ENCODE peak calls at places on chromosomes 13 and 19, in seven cellular contexts. M is GM23248, H is cardiac muscle cell, E is Peyer's patch, R is PC-3, V is left ventricle myocardium inferior, G is heart right ventricle. U is an unnamed sample. For H3K9me3, the result is how much of the 10 kb centered on the place peaks cover.

GRCh38 chr13:76799696-76800095 is 86.5 kb downstream of the KCTD12 start:
- DNase-seq in H (peak), G (no peak), V (no peak), M (peak), E (no peak), R (peak), U (no peak)

GRCh38 chr13:113060557-113061270 is 44.9 kb upstream of the F7 start:
- DNase-seq in R (no peak), V (peak), E (no peak), M (no peak), H (no peak), G (no peak), U (no peak)

GRCh38 chr19:4338441-4339350 is at the start of gene STAP2:
- DNase-seq in V (no peak), R (peak), H (peak), E (peak), M (no peak), G (no peak), U (no peak)

GRCh38 chr19:12052571-12053169 is at the start of gene ZNF878:
- DNase-seq in H (peak), M (peak), E (peak), G (peak), V (peak), R (peak), U (peak)

GRCh38 chr19:47447470-47448359 is 24.0 kb downstream of the SLC8A2 start:
- DNase-seq in R (peak), V (peak), H (peak), M (peak), G (no peak), E (peak), U (peak)

GRCh38 chr13:58032676-58033440 is 401.3 kb downstream of the PCDH17 start:
- DNase-seq in R (no peak), E (no peak), V (no peak), H (no peak), M (no peak), G (no peak), U (no peak)

GRCh38 chr19:48683349-48683748 is 10.5 kb upstream of the NTN5 start:
- DNase-seq in M (peak), G (peak), R (no peak), H (peak), V (peak), E (no peak), U (no peak)

GRCh38 chr13:41588899-41589298 is 131.5 kb downstream of the RGCC start:
- DNase-seq in V (no peak), E (no peak), M (peak), H (peak), R (peak), G (no peak), U (no peak)

GRCh38 chr19:39671739-39672363 is 16.1 kb downstream of the LGALS16 start:
- DNase-seq in E (no peak), R (peak), V (no peak), H (peak), M (peak), G (peak), U (no peak)

GRCh38 chr19:347946-348861 is 3.6 kb upstream of the MIER2 start:
- DNase-seq in G (no peak), R (peak), H (no peak), V (no peak), M (peak), E (no peak), U (no peak)

GRCh38 chr13:51361111-51361510 is 21.6 kb downstream of the SERPINE3 start:
- DNase-seq in E (no peak), R (no peak), M (no peak), H (no peak), G (no peak), V (no peak), U (no peak)

GRCh38 chr13:50365683-50366391 is 350.6 kb downstream of the KCNRG start:
- DNase-seq in H (no peak), V (no peak), G (no peak), E (no peak), M (no peak), R (peak), U (no peak)

GRCh38 chr13:49300716-49301589 is 53.2 kb downstream of the CDADC1 start:
- DNase-seq in G (peak), M (peak), E (peak), H (peak), R (peak), V (no peak), U (peak)

GRCh38 chr19:40786060-40787037 is 8.3 kb downstream of the RAB4B start:
- DNase-seq in R (no peak), V (no peak), M (no peak), H (no peak), E (no peak), G (no peak), U (no peak)

GRCh38 chr19:45211751-45212381 is 33.3 kb downstream of the BLOC1S3 start:
- DNase-seq in V (peak), G (peak), R (no peak), M (no peak), E (no peak), H (peak), U (no peak)

GRCh38 chr13:99275093-99275469 is 16.9 kb upstream of the GPR18 start:
- DNase-seq in G (no peak), H (peak), V (no peak), E (no peak), M (peak), R (peak), U (no peak)

GRCh38 chr19:6164906-6165531 is 29.6 kb downstream of the ACSBG2 start:
- DNase-seq in R (peak), G (no peak), V (no peak), M (peak), H (no peak), E (no peak), U (no peak)

GRCh38 chr13:85503797-85504196 is 295.4 kb downstream of the SLITRK6 start:
- DNase-seq in E (no peak), G (no peak), H (peak), R (peak), V (no peak), M (no peak), U (no peak)

GRCh38 chr19:3656073-3656746 is 29.6 kb upstream of the CACTIN start:
- DNase-seq in V (no peak), H (peak), G (no peak), E (no peak), R (peak), M (peak), U (no peak)

GRCh38 chr13:30718661-30719520 is 16.5 kb upstream of the ALOX5AP start:
- DNase-seq in G (no peak), M (peak), V (no peak), H (peak), R (peak), E (no peak), U (no peak)

GRCh38 chr13:85148009-85148408 is 651.2 kb downstream of the SLITRK6 start:
- DNase-seq in R (no peak), V (no peak), M (no peak), G (no peak), E (no peak), H (peak), U (no peak)

GRCh38 chr19:28303502-28303901 is 909.4 kb downstream of the UQCRFS1 start:
- DNase-seq in M (no peak), V (no peak), H (no peak), E (no peak), R (no peak), G (no peak), U (no peak)

GRCh38 chr13:109426690-109426990 is 359.7 kb downstream of the IRS2 start:
- DNase-seq in G (no peak), E (no peak), V (no peak), R (no peak), H (peak), M (no peak), U (no peak)

GRCh38 chr13:48500652-48501197 is 32.2 kb downstream of the RCBTB2 start:
- DNase-seq in V (no peak), M (peak), H (peak), E (no peak), G (no peak), R (peak), U (no peak)

GRCh38 chr19:31749231-31749630 is 400.0 kb upstream of the TSHZ3 start:
- DNase-seq in V (no peak), E (no peak), G (no peak), M (no peak), H (no peak), R (no peak), U (no peak)

GRCh38 chr13:46211521-46212351 is at the start of gene LRRC63:
- DNase-seq in G (peak), E (peak), V (peak), H (peak), R (peak), M (peak), U (peak)

GRCh38 chr13:46211116-46211515 is 612 bp upstream of the LRRC63 start:
- DNase-seq in M (no peak), G (no peak), H (peak), R (peak), E (no peak), V (no peak), U (peak)

GRCh38 chr13:46213242-46213641 is 1.5 kb downstream of the LRRC63 start:
- DNase-seq in E (no peak), H (no peak), R (peak), V (no peak), G (no peak), M (no peak), U (no peak)

GRCh38 chr13:46207828-46208227 is 3.9 kb upstream of the LRRC63 start:
- DNase-seq in E (no peak), H (no peak), R (no peak), M (no peak), V (no peak), G (no peak), U (no peak)

GRCh38 chr13:46210362-46211083 is 1.2 kb upstream of the LRRC63 start:
- DNase-seq in E (no peak), R (peak), M (no peak), H (no peak), G (no peak), V (no peak), U (no peak)
- H3K9me3 ChIP-seq in E (under half), R (under half), M (under half), H (under half), G (under half), V (under half), U (under half)

DNA sequence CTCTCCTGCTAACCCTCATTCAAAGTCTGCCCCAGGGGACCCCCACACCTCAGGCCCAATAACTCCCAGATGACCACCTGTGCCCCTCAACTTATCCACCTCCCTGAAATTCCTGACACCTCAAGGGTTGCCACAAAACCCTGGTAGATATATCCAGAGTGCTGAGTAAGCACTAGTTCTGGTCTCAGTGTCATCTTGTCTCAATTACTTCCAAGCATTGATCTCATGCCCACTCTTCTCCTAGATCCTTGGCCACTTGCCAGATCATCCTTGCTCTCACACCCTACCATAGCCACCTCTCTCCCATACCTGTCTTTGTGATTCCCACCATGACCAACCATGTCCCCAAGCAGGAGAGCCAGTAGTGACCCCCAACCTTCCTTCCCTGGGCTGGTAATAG is 2.0 kb downstream of the ZNF416 start:
- DNase-seq in M (no peak), G (no peak), V (no peak), E (no peak), H (no peak), R (no peak), U (no peak)
- H3K9me3 ChIP-seq in M (under half), G (under half), V (half or more), E (under half), H (under half), R (half or more), U (under half)

GRCh38 chr19:58154287-58154678 is 3.7 kb upstream of the ZNF329 start:
- DNase-seq in G (peak), H (peak), M (peak), R (no peak), E (no peak), V (peak), U (no peak)
- H3K9me3 ChIP-seq in G (under half), H (under half), M (under half), R (under half), E (under half), V (under half), U (under half)

GRCh38 chr19:57870225-57870624 is 18.6 kb downstream of the ZNF814 start:
- DNase-seq in M (no peak), R (no peak), H (no peak), V (no peak), G (no peak), E (no peak), U (no peak)

GRCh38 chr19:57867868-57868492 is 18.3 kb downstream of the ZNF587 start:
- DNase-seq in M (no peak), R (no peak), H (no peak), V (no peak), E (no peak), G (no peak), U (no peak)

DNA sequence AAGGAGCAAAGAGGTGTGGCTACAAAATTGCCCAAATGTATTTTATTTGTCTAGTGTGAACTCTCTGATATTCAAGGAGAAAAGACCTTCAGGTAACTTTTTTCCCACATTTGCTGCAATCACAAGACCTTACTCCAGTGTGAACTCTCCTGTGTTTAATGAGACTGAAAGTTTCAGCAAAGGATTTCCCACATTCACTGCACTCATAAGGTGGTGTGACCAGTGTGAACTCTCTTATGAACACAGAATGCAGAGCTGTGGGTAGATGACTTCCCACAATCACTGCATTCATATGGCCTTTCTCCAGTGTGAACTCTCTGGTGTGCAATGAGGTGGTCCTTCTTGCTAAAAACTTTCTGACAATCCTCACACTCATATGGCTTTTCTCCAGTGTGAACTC is 16.4 kb downstream of the ZNF814 start:
- DNase-seq in M (peak), E (no peak), V (no peak), G (no peak), H (no peak), R (no peak), U (no peak)
- H3K9me3 ChIP-seq in M (under half), E (under half), V (half or more), G (under half), H (under half), R (under half), U (under half)

GRCh38 chr19:58089846-58090245 is 8.2 kb downstream of the ZSCAN18 start:
- DNase-seq in V (no peak), G (no peak), R (no peak), E (no peak), H (no peak), M (no peak), U (no peak)
- H3K9me3 ChIP-seq in V (half or more), G (under half), R (half or more), E (under half), H (under half), M (under half), U (under half)

U was measured in T-helper 17 cell.